ENCODE peak calls at places on chromosomes 3 and 15, in four cellular contexts. One of them, this sample, is unnamed. For H3K4me1, the result is how much of the 10 kb centered on the place peaks cover.

GRCh38 chr15:63677778-63678177 is 80.6 kb downstream of the FBXL22 start:
- DNase-seq in kidney: no peak
- DNase-seq in A549: peak
- DNase-seq in stomach: peak
- DNase-seq in this sample: no peak

GRCh38 chr3:30320392-30320791 is 286.0 kb upstream of the TGFBR2 start:
- DNase-seq in kidney: no peak
- DNase-seq in A549: no peak
- DNase-seq in stomach: no peak
- DNase-seq in this sample: no peak

GRCh38 chr3:119676020-119676419 is 1.2 kb downstream of the COX17 start:
- DNase-seq in A549: no peak
- DNase-seq in stomach: no peak
- DNase-seq in kidney: no peak
- DNase-seq in this sample: no peak

GRCh38 chr3:16821053-16821452 is 63.7 kb upstream of the PLCL2 start:
- DNase-seq in stomach: no peak
- DNase-seq in kidney: no peak
- DNase-seq in A549: no peak
- DNase-seq in this sample: no peak

GRCh38 chr3:158106773-158107461 is 697 bp upstream of the SHOX2 start:
- DNase-seq in A549: peak
- DNase-seq in stomach: no peak
- DNase-seq in kidney: no peak
- DNase-seq in this sample: peak

GRCh38 chr3:128681277-128681829 is 30.7 kb upstream of the RPN1 start:
- DNase-seq in kidney: no peak
- DNase-seq in A549: no peak
- DNase-seq in stomach: no peak
- DNase-seq in this sample: no peak

GRCh38 chr3:10933470-10933957 is 59.0 kb upstream of the SLC6A1 start:
- DNase-seq in A549: no peak
- DNase-seq in stomach: no peak
- DNase-seq in kidney: peak
- DNase-seq in this sample: no peak

GRCh38 chr15:40418126-40418525 is 12.5 kb downstream of the IVD start:
- DNase-seq in A549: no peak
- DNase-seq in kidney: no peak
- DNase-seq in stomach: no peak
- DNase-seq in this sample: no peak

GRCh38 chr3:195860456-195860855 is 47.9 kb downstream of the TNK2 start:
- DNase-seq in kidney: no peak
- DNase-seq in A549: no peak
- DNase-seq in stomach: no peak
- DNase-seq in this sample: no peak

DNA sequence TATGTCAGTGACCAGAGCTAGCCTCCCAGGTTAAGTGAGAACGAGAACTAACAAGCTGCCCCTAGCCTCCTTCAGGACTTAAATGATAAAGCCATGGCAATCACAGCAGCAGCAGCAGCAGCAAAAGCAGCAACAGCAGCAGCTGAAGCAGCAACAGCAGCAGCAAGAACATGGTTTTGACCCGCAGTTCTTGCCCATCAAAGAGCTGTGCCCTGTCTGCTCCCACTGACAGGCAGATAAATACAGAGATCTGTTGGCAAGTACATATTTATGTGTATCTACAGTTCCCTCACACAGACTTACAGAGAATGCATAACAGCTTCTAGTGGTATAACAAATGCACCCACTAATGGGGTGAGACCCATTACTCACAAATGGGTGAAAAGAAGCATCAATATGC is 316.1 kb downstream of the TIGIT start:
- DNase-seq in kidney: no peak
- DNase-seq in A549: no peak
- DNase-seq in stomach: no peak
- DNase-seq in this sample: no peak
- H3K4me1 ChIP-seq in kidney: under half
- H3K4me1 ChIP-seq in A549: under half
- H3K4me1 ChIP-seq in stomach: under half
- H3K4me1 ChIP-seq in this sample: under half

GRCh38 chr3:4904801-4905695 is 74.2 kb upstream of the BHLHE40 start:
- DNase-seq in stomach: no peak
- DNase-seq in A549: no peak
- DNase-seq in kidney: no peak
- DNase-seq in this sample: no peak
- H3K4me1 ChIP-seq in stomach: under half
- H3K4me1 ChIP-seq in A549: under half
- H3K4me1 ChIP-seq in kidney: under half
- H3K4me1 ChIP-seq in this sample: under half

GRCh38 chr3:69774029-69774428 is 34.8 kb downstream of the MITF start:
- DNase-seq in A549: no peak
- DNase-seq in stomach: peak
- DNase-seq in kidney: no peak
- DNase-seq in this sample: no peak

GRCh38 chr3:69768436-69768835 is 29.2 kb downstream of the MITF start:
- DNase-seq in stomach: no peak
- DNase-seq in kidney: no peak
- DNase-seq in A549: no peak
- DNase-seq in this sample: no peak

GRCh38 chr3:69772152-69772867 is 33.0 kb downstream of the MITF start:
- DNase-seq in stomach: no peak
- DNase-seq in A549: no peak
- DNase-seq in kidney: no peak
- DNase-seq in this sample: no peak

GRCh38 chr3:69770219-69770618 is 31.0 kb downstream of the MITF start:
- DNase-seq in A549: no peak
- DNase-seq in stomach: no peak
- DNase-seq in kidney: no peak
- DNase-seq in this sample: no peak

DNA sequence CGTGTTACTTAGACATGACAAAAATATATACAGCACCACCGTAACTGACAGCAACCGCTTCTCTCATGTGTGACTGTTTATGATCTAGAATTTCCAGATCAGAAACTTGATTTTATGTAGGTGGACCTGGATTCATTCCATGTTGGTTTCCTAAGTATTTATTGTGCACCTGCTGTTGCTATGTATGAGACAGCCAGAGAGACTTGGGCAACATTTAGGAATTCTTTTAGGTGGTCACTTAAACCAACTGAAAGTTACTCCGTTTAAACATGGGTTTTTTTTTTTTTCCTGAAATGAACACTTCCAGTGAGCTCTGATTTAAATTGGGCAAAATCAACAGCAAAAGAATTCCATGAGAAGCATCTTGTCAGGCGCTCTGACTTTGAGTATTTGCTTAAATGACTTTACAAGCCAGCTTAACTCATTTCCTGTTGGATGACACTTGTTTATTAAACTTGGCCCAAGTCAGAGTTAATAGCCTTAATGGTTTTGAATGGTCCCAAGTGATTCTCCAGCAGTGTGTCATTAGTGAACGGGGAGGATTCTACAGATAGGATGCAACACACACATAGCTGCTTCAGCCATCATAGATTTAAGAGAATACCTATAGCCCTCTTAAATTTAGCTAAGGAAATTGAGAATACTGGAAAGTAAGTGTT is 31.8 kb downstream of the MITF start:
- DNase-seq in kidney: no peak
- DNase-seq in stomach: no peak
- DNase-seq in A549: no peak
- DNase-seq in this sample: no peak
- H3K4me1 ChIP-seq in kidney: under half
- H3K4me1 ChIP-seq in stomach: under half
- H3K4me1 ChIP-seq in A549: under half
- H3K4me1 ChIP-seq in this sample: under half

DNA sequence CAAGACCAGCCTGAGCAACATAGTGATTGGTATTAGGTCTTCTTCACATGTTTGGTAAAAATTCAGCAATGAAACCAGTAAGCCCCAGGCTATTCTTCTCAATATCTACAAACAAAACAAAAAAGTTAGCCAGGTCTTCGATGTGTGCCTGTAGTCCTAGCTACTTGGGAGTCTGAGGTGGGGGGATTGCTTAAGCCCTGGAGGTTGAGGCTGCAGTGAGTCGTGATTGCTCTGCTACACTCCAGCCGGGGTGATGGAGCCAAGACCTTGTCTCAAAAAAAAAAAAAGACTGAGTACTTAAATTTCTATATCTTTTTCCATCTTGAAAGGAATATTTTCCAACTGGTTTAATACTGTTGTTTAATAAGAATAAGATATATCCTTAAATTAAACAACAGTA is 106.8 kb downstream of the MBNL1 start:
- DNase-seq in stomach: no peak
- DNase-seq in kidney: no peak
- DNase-seq in A549: no peak
- DNase-seq in this sample: no peak
- H3K4me1 ChIP-seq in stomach: under half
- H3K4me1 ChIP-seq in kidney: under half
- H3K4me1 ChIP-seq in A549: half or more
- H3K4me1 ChIP-seq in this sample: under half

This sample was measured in MM.1S.